ENCODE peak calls at places on chromosomes 3 and 15, in seven cellular contexts. M is cardiac fibroblast, X is mesothelial cell of epicardium, E is mesendoderm, O is GM04504, B is AG08395, A is NCI-H748 treated with DMSO at 0.1 percent for 48 hours. D is an unnamed sample.

GRCh38 chr3:161781381-161781780 is 284.8 kb downstream of the OTOL1 start:
- DNase-seq in X (no peak), E (no peak), A (no peak), B (no peak), M (no peak), O (no peak), D (no peak)

GRCh38 chr3:86990171-86990733 is 697 bp downstream of the VGLL3 start:
- DNase-seq in X (peak), A (no peak), B (peak), M (peak), E (peak), O (no peak), D (peak)

GRCh38 chr15:93049914-93050534 is 39.0 kb downstream of the RGMA start:
- DNase-seq in X (no peak), B (no peak), O (no peak), A (no peak), M (no peak), E (no peak), D (no peak)

GRCh38 chr3:82448320-82448719 is 686.9 kb upstream of the GBE1 start:
- DNase-seq in A (no peak), E (no peak), X (no peak), B (no peak), O (no peak), M (no peak), D (no peak)

GRCh38 chr15:56736881-56737707 is 3.8 kb upstream of the ZNF280D start:
- DNase-seq in O (no peak), M (peak), X (no peak), B (no peak), A (no peak), E (peak), D (no peak)

GRCh38 chr3:159032311-159032710 is 230.5 kb downstream of the MFSD1 start:
- DNase-seq in B (no peak), E (no peak), X (no peak), O (no peak), A (no peak), M (peak), D (no peak)

GRCh38 chr3:118075873-118076272 is 958.8 kb downstream of the IGSF11 start:
- DNase-seq in O (no peak), X (no peak), B (no peak), A (no peak), E (no peak), M (no peak), D (no peak)

GRCh38 chr3:177618873-177619771 is 421.8 kb upstream of the TBL1XR1 start:
- DNase-seq in A (no peak), X (no peak), E (no peak), M (peak), B (peak), O (no peak), D (no peak)

GRCh38 chr15:88454867-88455810 is 12.0 kb downstream of the MRPL46 start:
- DNase-seq in A (peak), O (no peak), X (peak), B (peak), E (peak), M (peak), D (peak)

GRCh38 chr3:147113293-147114045 is 292.9 kb downstream of the ZIC4 start:
- DNase-seq in E (peak), A (no peak), B (peak), M (peak), O (peak), X (no peak), D (no peak)